ENCODE peak calls at places on chromosome 21, in ten cellular contexts. O, V, W, F, X, C, G, U, L and P are unnamed samples.

GRCh38 chr21:17829472-17829871 is 10.3 kb upstream of the C21orf91 start:
- DNase-seq in O (no peak), V (no peak), W (no peak), F (no peak), X (peak), C (no peak), G (no peak), U (no peak), L (no peak), P (peak)

GRCh38 chr21:35232545-35233176 is 183.6 kb upstream of the RUNX1 start:
- DNase-seq in O (no peak), V (peak), W (no peak), F (no peak), X (peak), C (no peak), G (peak), U (no peak), L (peak), P (no peak)

GRCh38 chr21:38267991-38268858 is 11.4 kb downstream of the KCNJ15 start:
- DNase-seq in O (no peak), V (no peak), W (no peak), F (no peak), X (peak), C (peak), G (no peak), U (no peak), L (no peak), P (no peak)

GRCh38 chr21:33325222-33326067 is 675 bp downstream of the IFNAR1 start:
- DNase-seq in O (peak), V (peak), W (peak), F (peak), X (peak), C (peak), G (peak), U (peak), L (peak), P (peak)

GRCh38 chr21:25664462-25665070 is 25.5 kb downstream of the JAM2 start:
- DNase-seq in O (no peak), V (no peak), W (no peak), F (no peak), X (peak), C (no peak), G (no peak), U (no peak), L (no peak), P (no peak)

GRCh38 chr21:34882719-34883131 is 166.4 kb downstream of the RUNX1 start:
- DNase-seq in O (no peak), V (no peak), W (no peak), F (no peak), X (no peak), C (no peak), G (no peak), U (no peak), L (no peak), P (no peak)

GRCh38 chr21:45494135-45494850 is 47.9 kb downstream of the SLC19A1 start:
- DNase-seq in O (no peak), V (no peak), W (no peak), F (no peak), X (no peak), C (no peak), G (no peak), U (no peak), L (no peak), P (no peak)

GRCh38 chr21:29166333-29166732 is 35.9 kb downstream of the MAP3K7CL start:
- DNase-seq in O (no peak), V (no peak), W (no peak), F (no peak), X (no peak), C (no peak), G (no peak), U (no peak), L (no peak), P (no peak)